ENCODE peak calls at places on chromosome 1, in four cellular contexts. Z is H9; P is CD4-positive, alpha-beta T cell; L is WTC11. H is an unnamed sample.

GRCh38 chr1:163046071-163046470 is 23.1 kb upstream of the RGS4 start:
- DNase-seq in Z (no peak), P (no peak), L (no peak), H (no peak)

GRCh38 chr1:54763814-54764131 is 550 bp downstream of the PARS2 start:
- DNase-seq in Z (no peak), P (no peak), L (no peak), H (no peak)

GRCh38 chr1:206556047-206556747 is 48.9 kb downstream of the RASSF5 start:
- DNase-seq in Z (no peak), P (no peak), L (no peak), H (no peak)

GRCh38 chr1:164728719-164729118 is 169.7 kb downstream of the PBX1 start:
- DNase-seq in Z (no peak), P (no peak), L (no peak), H (no peak)

GRCh38 chr1:87154351-87154750 is 174.3 kb upstream of the LMO4 start:
- DNase-seq in Z (no peak), P (no peak), L (no peak), H (no peak)

GRCh38 chr1:10561497-10561896 is 86.7 kb downstream of the PEX14 start:
- DNase-seq in Z (no peak), P (no peak), L (no peak), H (no peak)

GRCh38 chr1:222794656-222795474 is 20.0 kb upstream of the DISP1 start:
- DNase-seq in Z (peak; percentile 31), P (no peak), L (peak; percentile 22), H (no peak)

GRCh38 chr1:213484333-213484732 is 433.3 kb downstream of the RPS6KC1 start:
- DNase-seq in Z (no peak), P (no peak), L (no peak), H (no peak)

GRCh38 chr1:64664287-64664686 is 80.6 kb upstream of the RAVER2 start:
- DNase-seq in Z (no peak), P (no peak), L (no peak), H (no peak)

GRCh38 chr1:60694980-60695379 is 387.4 kb upstream of the NFIA start:
- DNase-seq in Z (no peak), P (no peak), L (no peak), H (no peak)

GRCh38 chr1:36471830-36472641 is 7.9 kb upstream of the MRPS15 start:
- DNase-seq in Z (no peak), P (no peak), L (no peak), H (no peak)
- TF ChIP-seq CTCF in Z (no peak), P (no peak), L (no peak), H (no peak)

DNA sequence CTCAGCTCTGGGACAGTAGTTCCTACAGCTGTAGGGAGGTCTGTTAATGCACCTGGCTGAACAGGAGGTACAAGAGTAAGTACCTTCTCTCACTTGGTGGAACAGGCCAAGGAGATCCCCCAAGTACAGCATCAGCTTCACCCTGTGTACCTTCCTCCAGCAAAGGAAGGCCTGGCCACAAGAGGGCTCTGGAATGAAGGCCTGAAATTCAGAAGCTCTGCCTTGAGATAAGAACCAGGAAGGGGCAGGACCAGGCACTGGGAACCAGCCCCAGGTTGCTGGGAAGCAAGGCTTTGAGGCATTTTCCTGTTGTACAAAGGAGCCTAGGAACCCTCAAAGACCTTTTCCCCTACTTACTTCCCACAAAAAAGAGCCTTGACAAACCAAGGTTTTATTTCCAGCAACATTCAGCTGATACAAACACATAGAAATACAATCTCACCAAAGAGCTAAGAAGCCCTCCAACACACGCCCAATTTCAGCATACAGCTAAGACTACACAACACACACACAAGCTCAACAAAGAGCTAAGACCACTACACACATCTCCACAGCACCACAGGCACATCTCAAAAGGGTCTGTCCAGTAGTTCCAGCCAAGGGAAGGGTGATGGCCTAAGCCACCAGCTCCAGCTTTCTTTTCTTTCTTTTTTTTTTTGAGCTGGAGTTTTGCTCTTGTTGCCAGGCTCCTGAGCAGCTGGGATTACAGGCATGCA is 23.5 kb downstream of the F11R start:
- DNase-seq in Z (peak; percentile 73), P (peak; percentile 27), L (peak; percentile 64), H (no peak)
- TF ChIP-seq CTCF in Z (peak; percentile 69), P (peak; percentile 56), L (no peak), H (peak; percentile 18)

GRCh38 chr1:165899461-165899941 is 72.1 kb downstream of the UCK2 start:
- DNase-seq in Z (peak; percentile 19), P (no peak), L (no peak), H (no peak)
- TF ChIP-seq CTCF in Z (no peak), P (no peak), L (no peak), H (no peak)

GRCh38 chr1:26788515-26788785 is 700 bp downstream of the PIGV start:
- DNase-seq in Z (no peak), P (no peak), L (no peak), H (no peak)

GRCh38 chr1:26786437-26787380 is 1.0 kb upstream of the PIGV start:
- DNase-seq in Z (peak; percentile 69), P (no peak), L (peak; percentile 48), H (peak; percentile 90)

GRCh38 chr1:26787381-26787705 is 407 bp upstream of the PIGV start:
- DNase-seq in Z (no peak), P (no peak), L (no peak), H (no peak)

GRCh38 chr1:26788836-26789611 is 1.3 kb downstream of the PIGV start:
- DNase-seq in Z (peak; percentile 81), P (peak; percentile 88), L (peak; percentile 79), H (peak; percentile 96)

DNA sequence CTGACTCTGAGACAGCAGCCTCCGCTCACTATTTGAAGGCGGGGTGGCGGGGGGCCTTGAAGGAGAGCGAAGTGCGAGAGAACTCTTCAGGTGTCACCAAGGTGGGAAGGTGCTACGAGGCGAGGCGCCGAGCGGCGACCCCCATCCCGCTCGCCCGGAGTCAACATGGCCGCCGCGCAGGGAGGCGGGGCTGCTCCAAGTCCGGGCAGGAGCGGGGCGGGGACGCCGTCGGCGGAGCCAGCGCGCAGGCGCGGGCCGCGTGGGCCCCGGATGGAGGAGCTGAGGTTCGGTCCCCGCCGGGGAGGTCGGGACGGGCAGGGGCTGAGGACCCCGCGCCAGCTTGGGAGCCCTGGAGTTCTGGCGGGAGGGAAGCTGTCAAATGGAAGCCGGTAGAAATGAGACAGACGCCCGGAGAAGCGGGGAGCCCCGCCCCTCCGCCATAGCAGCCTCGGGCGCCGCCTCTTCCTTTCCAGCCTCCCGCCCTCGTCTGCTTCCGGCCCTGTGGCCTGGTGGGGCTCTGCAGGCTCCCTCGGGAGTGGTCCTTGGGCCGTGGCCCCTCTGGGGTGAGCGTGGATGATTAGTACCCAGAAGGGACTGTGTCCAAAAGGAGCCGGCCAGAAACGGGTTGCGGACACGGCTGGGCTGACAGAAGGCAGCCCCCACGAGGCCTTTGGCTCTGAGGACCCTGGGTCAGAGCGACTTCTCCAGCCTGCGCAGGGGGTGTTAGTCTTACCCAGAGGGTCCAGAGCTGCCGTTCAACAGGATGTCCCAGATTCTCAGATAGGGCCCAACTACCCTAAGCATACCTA is at the start of gene PIGV:
- DNase-seq in Z (peak; percentile 89), P (peak; percentile 78), L (peak; percentile 89), H (peak; percentile 93)
- TF ChIP-seq CTCF in Z (no peak), P (no peak), L (no peak), H (peak; percentile 47)

GRCh38 chr1:115649964-115650363 is 8.2 kb downstream of the VANGL1 start:
- DNase-seq in Z (peak; percentile 61), P (no peak), L (peak; percentile 23), H (no peak)

GRCh38 chr1:115647919-115648597 is 6.3 kb downstream of the VANGL1 start:
- DNase-seq in Z (no peak), P (no peak), L (no peak), H (no peak)

GRCh38 chr1:115648717-115649691 is 7.2 kb downstream of the VANGL1 start:
- DNase-seq in Z (peak; percentile 37), P (no peak), L (no peak), H (no peak)

GRCh38 chr1:115647000-115647399 is 5.2 kb downstream of the VANGL1 start:
- DNase-seq in Z (no peak), P (no peak), L (no peak), H (no peak)

GRCh38 chr1:115647507-115647906 is 5.7 kb downstream of the VANGL1 start:
- DNase-seq in Z (no peak), P (peak; percentile 19), L (no peak), H (no peak)
- TF ChIP-seq CTCF in Z (no peak), P (no peak), L (no peak), H (no peak)

GRCh38 chr1:20160034-20160433 is 20.9 kb downstream of the PLA2G2F start:
- DNase-seq in Z (no peak), P (no peak), L (no peak), H (no peak)

GRCh38 chr1:20152599-20152930 is 13.4 kb downstream of the PLA2G2F start:
- DNase-seq in Z (no peak), P (no peak), L (no peak), H (no peak)

GRCh38 chr1:20153000-20153418 is 13.9 kb downstream of the PLA2G2F start:
- DNase-seq in Z (peak; percentile 69), P (no peak), L (peak; percentile 44), H (peak; percentile 67)

GRCh38 chr1:20154306-20154831 is 15.2 kb downstream of the PLA2G2F start:
- DNase-seq in Z (no peak), P (no peak), L (no peak), H (peak; percentile 59)

GRCh38 chr1:20158358-20159070 is 19.4 kb downstream of the PLA2G2F start:
- DNase-seq in Z (no peak), P (no peak), L (no peak), H (no peak)
- TF ChIP-seq CTCF in Z (no peak), P (no peak), L (no peak), H (no peak)

DNA sequence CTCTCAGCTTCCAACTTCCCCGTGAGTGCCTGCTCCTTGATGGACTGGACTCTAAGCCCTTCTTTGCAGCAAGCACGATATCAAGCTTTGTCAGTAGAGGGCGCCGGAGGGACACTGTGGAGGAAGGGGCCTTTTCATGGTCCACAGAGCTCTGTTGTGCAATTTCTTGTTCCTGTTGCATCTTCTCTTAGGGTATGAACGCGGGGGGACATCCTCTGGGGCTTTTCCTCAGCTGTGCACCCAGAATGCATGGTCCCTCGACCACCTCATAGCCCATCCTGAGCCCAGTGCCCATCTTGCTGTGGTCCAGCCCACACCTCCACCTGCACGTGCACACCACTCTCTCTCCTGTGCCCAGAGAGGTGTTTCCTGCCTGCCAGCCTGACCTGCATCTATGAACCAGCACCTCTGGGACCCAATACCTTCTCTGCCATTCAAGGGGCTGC is 556.8 kb downstream of the PTPRU start:
- DNase-seq in Z (peak; percentile 90), P (no peak), L (peak; percentile 96), H (peak; percentile 80)
- TF ChIP-seq CTCF in Z (peak; percentile 89), P (peak; percentile 13), L (peak; percentile 63), H (peak; percentile 8)

GRCh38 chr1:21814241-21814918 is 2.3 kb downstream of the LDLRAD2 start:
- DNase-seq in Z (peak; percentile 82), P (no peak), L (peak; percentile 82), H (no peak)
- TF ChIP-seq CTCF in Z (peak; percentile 96), P (peak; percentile 48), L (peak; percentile 97), H (peak; percentile 45)

H was measured in sigmoid colon.